ENCODE peak calls at places on chromosomes 16 and 17, in seven cellular contexts. One of them, this sample, is unnamed.
A peak's percentile ranks its signal among the peaks of the same experiment; 100 is the strongest.

GRCh38 chr16:46555981-46556380 is 65.2 kb downstream of the SHCBP1 start:
- DNase-seq in K562: no peak
- DNase-seq in heart left ventricle: no peak
- DNase-seq in GM23248: peak; percentile 57
- DNase-seq in heart right ventricle: no peak
- DNase-seq in effector memory CD4-positive, alpha-beta T cell: no peak
- DNase-seq in SK-N-SH: no peak
- DNase-seq in this sample: no peak

GRCh38 chr16:77894054-77894632 is 105.8 kb downstream of the VAT1L start:
- DNase-seq in K562: no peak
- DNase-seq in heart left ventricle: peak; percentile 32
- DNase-seq in GM23248: no peak
- DNase-seq in heart right ventricle: peak; percentile 34
- DNase-seq in effector memory CD4-positive, alpha-beta T cell: no peak
- DNase-seq in SK-N-SH: no peak
- DNase-seq in this sample: no peak

GRCh38 chr16:12089492-12090161 is 113.1 kb downstream of the SNX29 start:
- DNase-seq in K562: peak; percentile 45
- DNase-seq in heart left ventricle: peak; percentile 62
- DNase-seq in GM23248: peak; percentile 89
- DNase-seq in heart right ventricle: peak; percentile 21
- DNase-seq in effector memory CD4-positive, alpha-beta T cell: no peak
- DNase-seq in SK-N-SH: no peak
- DNase-seq in this sample: no peak

GRCh38 chr17:36755586-36755985 is 154.2 kb downstream of the MRM1 start:
- DNase-seq in K562: peak; percentile 55
- DNase-seq in heart left ventricle: no peak
- DNase-seq in GM23248: peak; percentile 11
- DNase-seq in heart right ventricle: no peak
- DNase-seq in effector memory CD4-positive, alpha-beta T cell: peak; percentile 27
- DNase-seq in SK-N-SH: peak; percentile 68
- DNase-seq in this sample: no peak

GRCh38 chr16:67277294-67277998 is 1.9 kb upstream of the PLEKHG4 start:
- DNase-seq in K562: peak; percentile 36
- DNase-seq in heart left ventricle: peak; percentile 72
- DNase-seq in GM23248: peak; percentile 100
- DNase-seq in heart right ventricle: no peak
- DNase-seq in effector memory CD4-positive, alpha-beta T cell: no peak
- DNase-seq in SK-N-SH: no peak
- DNase-seq in this sample: peak; percentile 28

GRCh38 chr16:65876200-65876498 is 490.3 kb upstream of the CDH5 start:
- DNase-seq in K562: no peak
- DNase-seq in heart left ventricle: no peak
- DNase-seq in GM23248: peak; percentile 84
- DNase-seq in heart right ventricle: no peak
- DNase-seq in effector memory CD4-positive, alpha-beta T cell: no peak
- DNase-seq in SK-N-SH: no peak
- DNase-seq in this sample: no peak

GRCh38 chr16:19757026-19757425 is 39.0 kb downstream of the IQCK start:
- DNase-seq in K562: no peak
- DNase-seq in heart left ventricle: no peak
- DNase-seq in GM23248: peak; percentile 23
- DNase-seq in heart right ventricle: no peak
- DNase-seq in effector memory CD4-positive, alpha-beta T cell: no peak
- DNase-seq in SK-N-SH: no peak
- DNase-seq in this sample: no peak

GRCh38 chr17:57004944-57005579 is 27.1 kb downstream of the SCPEP1 start:
- DNase-seq in K562: peak; percentile 34
- DNase-seq in heart left ventricle: no peak
- DNase-seq in GM23248: no peak
- DNase-seq in heart right ventricle: no peak
- DNase-seq in effector memory CD4-positive, alpha-beta T cell: no peak
- DNase-seq in SK-N-SH: no peak
- DNase-seq in this sample: no peak

GRCh38 chr16:65059421-65059980 is 62.4 kb downstream of the CDH11 start:
- DNase-seq in K562: no peak
- DNase-seq in heart left ventricle: no peak
- DNase-seq in GM23248: no peak
- DNase-seq in heart right ventricle: no peak
- DNase-seq in effector memory CD4-positive, alpha-beta T cell: no peak
- DNase-seq in SK-N-SH: no peak
- DNase-seq in this sample: no peak

GRCh38 chr17:55495239-55495638 is 16.0 kb downstream of the SMIM36 start:
- DNase-seq in K562: no peak
- DNase-seq in heart left ventricle: no peak
- DNase-seq in GM23248: no peak
- DNase-seq in heart right ventricle: no peak
- DNase-seq in effector memory CD4-positive, alpha-beta T cell: no peak
- DNase-seq in SK-N-SH: no peak
- DNase-seq in this sample: no peak

GRCh38 chr17:75814900-75815373 is 29.3 kb downstream of the UNC13D start:
- DNase-seq in K562: no peak
- DNase-seq in heart left ventricle: no peak
- DNase-seq in GM23248: peak; percentile 81
- DNase-seq in heart right ventricle: no peak
- DNase-seq in effector memory CD4-positive, alpha-beta T cell: no peak
- DNase-seq in SK-N-SH: peak; percentile 47
- DNase-seq in this sample: no peak

DNA sequence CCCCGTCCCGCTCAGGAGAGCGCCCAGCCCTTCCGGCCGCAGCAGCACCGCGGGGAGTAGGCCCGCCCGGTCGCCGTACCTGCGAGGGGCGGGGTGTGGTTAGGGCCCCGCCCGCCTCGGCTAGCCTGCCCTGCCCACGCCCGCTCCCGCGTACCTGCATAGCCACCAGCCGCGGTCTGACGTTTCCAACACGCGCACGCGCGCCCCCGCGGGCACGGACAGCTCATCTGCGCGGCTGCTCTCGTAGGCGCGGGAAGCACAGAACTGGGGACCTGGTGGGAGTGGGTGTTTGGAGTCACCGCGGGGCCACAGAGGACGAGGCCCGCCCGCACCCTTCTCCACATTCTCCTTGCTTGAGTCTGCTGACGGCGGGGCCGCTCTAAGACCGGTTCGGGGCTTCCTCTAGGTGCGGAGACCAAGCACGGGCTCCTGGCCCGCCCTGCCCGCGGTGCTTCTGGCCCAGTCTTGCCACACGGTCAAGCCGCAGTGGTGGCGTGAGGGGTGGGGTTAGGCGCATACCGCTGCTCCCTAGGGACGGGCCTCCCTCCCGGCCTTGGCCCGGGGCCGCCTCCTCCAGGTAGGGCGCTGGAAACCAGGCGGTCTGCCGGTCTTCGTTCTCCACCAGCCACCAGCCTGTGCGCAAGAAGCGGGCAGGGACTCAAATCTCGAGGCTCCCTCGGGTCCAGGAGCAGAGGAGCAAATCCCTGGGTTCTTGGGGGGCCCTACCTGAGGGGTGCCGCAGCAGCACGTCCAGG is 1.8 kb downstream of the NOXO1 start:
- DNase-seq in K562: peak; percentile 17
- DNase-seq in heart left ventricle: no peak
- DNase-seq in GM23248: no peak
- DNase-seq in heart right ventricle: no peak
- DNase-seq in effector memory CD4-positive, alpha-beta T cell: no peak
- DNase-seq in SK-N-SH: no peak
- DNase-seq in this sample: no peak
- H3K27ac ChIP-seq in K562: no peak overlapping the region
- H3K27ac ChIP-seq in heart left ventricle: no peak overlapping the region
- H3K27ac ChIP-seq in GM23248: no peak overlapping the region
- H3K27ac ChIP-seq in heart right ventricle: no peak overlapping the region
- H3K27ac ChIP-seq in effector memory CD4-positive, alpha-beta T cell: no peak overlapping the region
- H3K27ac ChIP-seq in SK-N-SH: no peak overlapping the region
- H3K27ac ChIP-seq in this sample: peak overlapping the region; percentile 53

DNA sequence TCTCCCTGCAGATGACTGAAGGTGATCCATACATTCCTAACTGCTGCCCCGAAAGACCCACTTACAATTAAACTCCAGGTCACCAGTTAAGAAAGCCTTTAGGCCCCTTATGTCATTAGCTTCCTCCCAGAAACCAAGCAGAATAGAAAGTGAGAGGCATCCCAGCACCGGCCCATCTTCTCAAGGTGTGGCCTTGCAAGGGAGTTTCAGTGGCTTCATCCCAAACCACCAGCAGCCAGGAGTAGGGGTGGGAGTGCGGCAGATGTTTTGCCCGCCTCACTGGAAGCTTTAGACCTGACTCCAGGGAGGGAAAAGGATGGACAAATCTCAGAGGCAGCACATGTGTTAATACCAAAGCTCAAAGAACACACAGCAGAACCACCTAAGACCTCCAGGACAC is 5.1 kb downstream of the ZFHX3 start:
- DNase-seq in K562: no peak
- DNase-seq in heart left ventricle: no peak
- DNase-seq in GM23248: no peak
- DNase-seq in heart right ventricle: no peak
- DNase-seq in effector memory CD4-positive, alpha-beta T cell: no peak
- DNase-seq in SK-N-SH: no peak
- DNase-seq in this sample: no peak
- H3K27ac ChIP-seq in K562: no peak overlapping the region
- H3K27ac ChIP-seq in heart left ventricle: no peak overlapping the region
- H3K27ac ChIP-seq in GM23248: no peak overlapping the region
- H3K27ac ChIP-seq in heart right ventricle: no peak overlapping the region
- H3K27ac ChIP-seq in effector memory CD4-positive, alpha-beta T cell: no peak overlapping the region
- H3K27ac ChIP-seq in SK-N-SH: no peak overlapping the region
- H3K27ac ChIP-seq in this sample: no peak overlapping the region

DNA sequence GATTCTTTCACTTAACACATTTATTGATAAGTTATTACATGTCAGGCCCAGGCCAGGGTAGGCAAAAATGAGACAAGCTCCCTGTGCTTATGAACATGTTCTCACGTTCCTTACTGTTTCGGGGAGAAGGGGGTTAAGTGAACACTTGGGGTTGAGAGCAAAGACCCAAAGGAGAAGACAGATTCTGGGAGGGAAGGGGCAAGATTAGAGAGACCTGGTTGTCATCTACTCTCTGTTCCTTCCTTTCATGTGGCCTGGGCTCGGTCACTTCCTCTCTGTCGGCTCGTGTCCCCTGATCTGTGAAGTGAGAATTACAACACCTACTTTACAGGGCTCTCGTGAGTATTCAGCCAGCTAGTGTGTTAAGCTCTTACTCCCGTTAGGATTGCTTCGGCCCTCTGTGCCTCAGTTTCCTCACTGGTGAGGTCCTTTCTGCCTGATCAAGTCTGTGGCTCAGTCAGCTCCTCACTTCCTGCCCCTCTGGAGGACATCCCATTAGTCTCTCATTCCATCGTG is 38.8 kb downstream of the PLCG2 start:
- DNase-seq in K562: no peak
- DNase-seq in heart left ventricle: no peak
- DNase-seq in GM23248: no peak
- DNase-seq in heart right ventricle: no peak
- DNase-seq in effector memory CD4-positive, alpha-beta T cell: no peak
- DNase-seq in SK-N-SH: no peak
- DNase-seq in this sample: no peak
- H3K27ac ChIP-seq in K562: no peak overlapping the region
- H3K27ac ChIP-seq in heart left ventricle: no peak overlapping the region
- H3K27ac ChIP-seq in GM23248: no peak overlapping the region
- H3K27ac ChIP-seq in heart right ventricle: no peak overlapping the region
- H3K27ac ChIP-seq in effector memory CD4-positive, alpha-beta T cell: no peak overlapping the region
- H3K27ac ChIP-seq in SK-N-SH: no peak overlapping the region
- H3K27ac ChIP-seq in this sample: no peak overlapping the region

GRCh38 chr17:78788451-78788850 is 6.4 kb upstream of the CYTH1 start:
- DNase-seq in K562: no peak
- DNase-seq in heart left ventricle: peak; percentile 13
- DNase-seq in GM23248: no peak
- DNase-seq in heart right ventricle: no peak
- DNase-seq in effector memory CD4-positive, alpha-beta T cell: no peak
- DNase-seq in SK-N-SH: no peak
- DNase-seq in this sample: no peak

GRCh38 chr17:78789663-78790181 is 7.6 kb upstream of the CYTH1 start:
- DNase-seq in K562: no peak
- DNase-seq in heart left ventricle: peak; percentile 83
- DNase-seq in GM23248: peak; percentile 82
- DNase-seq in heart right ventricle: peak; percentile 67
- DNase-seq in effector memory CD4-positive, alpha-beta T cell: no peak
- DNase-seq in SK-N-SH: peak; percentile 46
- DNase-seq in this sample: peak; percentile 68

GRCh38 chr17:78789149-78789662 is 7.1 kb upstream of the CYTH1 start:
- DNase-seq in K562: no peak
- DNase-seq in heart left ventricle: no peak
- DNase-seq in GM23248: peak; percentile 46
- DNase-seq in heart right ventricle: no peak
- DNase-seq in effector memory CD4-positive, alpha-beta T cell: no peak
- DNase-seq in SK-N-SH: peak; percentile 29
- DNase-seq in this sample: no peak

GRCh38 chr17:78791840-78792709 is 10.0 kb upstream of the CYTH1 start:
- DNase-seq in K562: no peak
- DNase-seq in heart left ventricle: peak; percentile 22
- DNase-seq in GM23248: no peak
- DNase-seq in heart right ventricle: no peak
- DNase-seq in effector memory CD4-positive, alpha-beta T cell: no peak
- DNase-seq in SK-N-SH: peak; percentile 34
- DNase-seq in this sample: no peak

DNA sequence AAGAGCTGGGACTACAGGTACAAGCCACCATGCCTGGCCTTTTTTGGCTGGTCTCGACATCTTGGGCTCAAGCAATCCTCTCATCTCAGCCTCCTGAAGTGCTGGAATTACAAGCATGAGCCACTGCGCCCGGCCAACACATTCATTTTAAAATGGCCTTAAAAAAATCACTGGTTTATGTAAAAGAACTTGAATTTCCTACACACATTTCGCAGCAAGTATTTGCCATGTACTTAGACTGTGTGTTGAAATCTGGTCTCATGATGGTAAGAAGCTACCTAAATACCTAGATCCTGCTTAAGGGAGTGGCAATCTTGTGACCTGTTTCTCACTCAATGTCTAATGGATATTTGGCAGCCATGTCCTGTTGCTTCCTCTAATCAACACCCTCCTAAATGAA is 8.5 kb upstream of the CYTH1 start:
- DNase-seq in K562: no peak
- DNase-seq in heart left ventricle: no peak
- DNase-seq in GM23248: no peak
- DNase-seq in heart right ventricle: no peak
- DNase-seq in effector memory CD4-positive, alpha-beta T cell: no peak
- DNase-seq in SK-N-SH: no peak
- DNase-seq in this sample: no peak
- H3K27ac ChIP-seq in K562: no peak overlapping the region
- H3K27ac ChIP-seq in heart left ventricle: no peak overlapping the region
- H3K27ac ChIP-seq in GM23248: peak overlapping the region; percentile 77
- H3K27ac ChIP-seq in heart right ventricle: peak overlapping the region; percentile 1
- H3K27ac ChIP-seq in effector memory CD4-positive, alpha-beta T cell: no peak overlapping the region
- H3K27ac ChIP-seq in SK-N-SH: no peak overlapping the region
- H3K27ac ChIP-seq in this sample: peak overlapping the region; percentile 63

GRCh38 chr17:15662726-15663125 is 21.4 kb downstream of the TRIM16 start:
- DNase-seq in K562: no peak
- DNase-seq in heart left ventricle: no peak
- DNase-seq in GM23248: no peak
- DNase-seq in heart right ventricle: no peak
- DNase-seq in effector memory CD4-positive, alpha-beta T cell: no peak
- DNase-seq in SK-N-SH: no peak
- DNase-seq in this sample: no peak

GRCh38 chr17:15660077-15660476 is 24.0 kb downstream of the TRIM16 start:
- DNase-seq in K562: no peak
- DNase-seq in heart left ventricle: peak; percentile 45
- DNase-seq in GM23248: no peak
- DNase-seq in heart right ventricle: peak; percentile 50
- DNase-seq in effector memory CD4-positive, alpha-beta T cell: no peak
- DNase-seq in SK-N-SH: no peak
- DNase-seq in this sample: no peak

GRCh38 chr17:15657868-15658775 is 26.0 kb downstream of the TRIM16 start:
- DNase-seq in K562: no peak
- DNase-seq in heart left ventricle: no peak
- DNase-seq in GM23248: no peak
- DNase-seq in heart right ventricle: no peak
- DNase-seq in effector memory CD4-positive, alpha-beta T cell: no peak
- DNase-seq in SK-N-SH: no peak
- DNase-seq in this sample: no peak

GRCh38 chr17:15659236-15659635 is 24.9 kb downstream of the TRIM16 start:
- DNase-seq in K562: no peak
- DNase-seq in heart left ventricle: no peak
- DNase-seq in GM23248: no peak
- DNase-seq in heart right ventricle: no peak
- DNase-seq in effector memory CD4-positive, alpha-beta T cell: no peak
- DNase-seq in SK-N-SH: no peak
- DNase-seq in this sample: no peak

GRCh38 chr17:15659663-15660062 is 24.4 kb downstream of the TRIM16 start:
- DNase-seq in K562: no peak
- DNase-seq in heart left ventricle: peak; percentile 68
- DNase-seq in GM23248: no peak
- DNase-seq in heart right ventricle: peak; percentile 45
- DNase-seq in effector memory CD4-positive, alpha-beta T cell: no peak
- DNase-seq in SK-N-SH: no peak
- DNase-seq in this sample: no peak
- H3K27ac ChIP-seq in K562: no peak overlapping the region
- H3K27ac ChIP-seq in heart left ventricle: peak overlapping the region; percentile 19
- H3K27ac ChIP-seq in GM23248: no peak overlapping the region
- H3K27ac ChIP-seq in heart right ventricle: peak overlapping the region; percentile 54
- H3K27ac ChIP-seq in effector memory CD4-positive, alpha-beta T cell: no peak overlapping the region
- H3K27ac ChIP-seq in SK-N-SH: no peak overlapping the region
- H3K27ac ChIP-seq in this sample: no peak overlapping the region